ENCODE peak calls at places on chromosomes 2 and 18, in four cellular contexts. T is GM12878, Y is K562, E is HepG2. K is an unnamed sample.

GRCh38 chr2:201936817-201937216 is 96.8 kb upstream of the FZD7 start:
- DNase-seq in T (no peak), Y (no peak), E (peak; percentile 74), K (no peak)

GRCh38 chr2:236171213-236172201 is 3.3 kb upstream of the GBX2 start:
- DNase-seq in Y (no peak), E (no peak), T (no peak), K (peak; percentile 50)

GRCh38 chr2:40760071-40760666 is 308.3 kb upstream of the SLC8A1 start:
- DNase-seq in E (peak; percentile 35), T (no peak), Y (peak; percentile 5), K (peak; percentile 43)

GRCh38 chr18:76256897-76257500 is 238.0 kb downstream of the ZNF516 start:
- DNase-seq in T (no peak), Y (peak; percentile 6), E (peak; percentile 22), K (peak; percentile 41)

GRCh38 chr18:35131387-35132283 is 90.4 kb downstream of the MAPRE2 start:
- DNase-seq in Y (no peak), T (no peak), E (no peak), K (no peak)

GRCh38 chr2:220779918-220780317 is 792.2 kb downstream of the EPHA4 start:
- DNase-seq in T (no peak), Y (no peak), E (no peak), K (no peak)

GRCh38 chr2:144711546-144712276 is 191.8 kb upstream of the ZEB2 start:
- DNase-seq in E (no peak), Y (no peak), T (no peak), K (no peak)

GRCh38 chr2:169928463-169928864 is 101.2 kb downstream of the UBR3 start:
- DNase-seq in Y (peak; percentile 67), E (peak; percentile 48), T (no peak), K (no peak)

GRCh38 chr2:109242654-109243331 is 113.8 kb downstream of the SH3RF3 start:
- DNase-seq in E (no peak), Y (no peak), T (no peak), K (no peak)

GRCh38 chr18:50620319-50620718 is 60.4 kb downstream of the MAPK4 start:
- DNase-seq in Y (no peak), T (no peak), E (no peak), K (no peak)

GRCh38 chr2:196159223-196159892 is 12.0 kb downstream of the STK17B start:
- DNase-seq in Y (no peak), E (no peak), T (no peak), K (no peak)

GRCh38 chr2:134144081-134144596 is 109.7 kb upstream of the MGAT5 start:
- DNase-seq in Y (no peak), T (no peak), E (no peak), K (no peak)

GRCh38 chr18:1585881-1586488 is 681.3 kb downstream of the ADCYAP1 start:
- DNase-seq in Y (peak; percentile 43), T (peak; percentile 4), E (peak; percentile 20), K (no peak)

GRCh38 chr2:221844187-221844586 is 272.1 kb upstream of the EPHA4 start:
- DNase-seq in E (no peak), T (peak; percentile 23), Y (no peak), K (no peak)

GRCh38 chr2:174779361-174779928 is 15.2 kb upstream of the CHRNA1 start:
- DNase-seq in E (no peak), T (no peak), Y (no peak), K (no peak)

GRCh38 chr2:63899639-63900038 is 57.9 kb downstream of the UGP2 start:
- DNase-seq in T (no peak), E (no peak), Y (no peak), K (no peak)

GRCh38 chr2:142873850-142874287 is 3.6 kb upstream of the KYNU start:
- DNase-seq in Y (no peak), E (no peak), T (no peak), K (no peak)

GRCh38 chr2:86194751-86195054 is 559 bp downstream of the IMMT start:
- DNase-seq in T (peak; percentile 70), E (no peak), Y (peak; percentile 98), K (peak; percentile 95)

GRCh38 chr2:33322099-33322498 is 154.3 kb upstream of the RASGRP3 start:
- DNase-seq in E (no peak), T (no peak), Y (no peak), K (no peak)

GRCh38 chr2:190791347-190791982 is 89.2 kb upstream of the GLS start:
- DNase-seq in E (no peak), Y (peak; percentile 52), T (no peak), K (no peak)

GRCh38 chr2:209523041-209523740 is 99.3 kb downstream of the MAP2 start:
- DNase-seq in E (no peak), Y (no peak), T (no peak), K (no peak)

GRCh38 chr2:177129610-177130009 is 83.0 kb upstream of the HNRNPA3 start:
- DNase-seq in T (no peak), E (no peak), Y (no peak), K (no peak)

GRCh38 chr2:222000326-222000725 is 298.5 kb downstream of the PAX3 start:
- DNase-seq in Y (no peak), T (no peak), E (no peak), K (no peak)

GRCh38 chr2:10243926-10244270 is 58.8 kb upstream of the HPCAL1 start:
- DNase-seq in Y (no peak), T (no peak), E (no peak), K (peak; percentile 8)

GRCh38 chr2:134396493-134396892 is 142.6 kb downstream of the MGAT5 start:
- DNase-seq in Y (no peak), E (peak; percentile 54), T (no peak), K (no peak)

GRCh38 chr2:101354910-101355309 is 32.4 kb downstream of the CREG2 start:
- DNase-seq in E (no peak), Y (no peak), T (no peak), K (no peak)
- TF ChIP-seq CBFB in E (no peak), Y (no peak), T (no peak), K (no peak)

GRCh38 chr2:112958428-112959108 is 19.2 kb upstream of the IL36G start:
- DNase-seq in T (no peak), E (peak; percentile 69), Y (peak; percentile 81), K (peak; percentile 21)

GRCh38 chr2:112957511-112957910 is 20.3 kb upstream of the IL36G start:
- DNase-seq in T (no peak), E (no peak), Y (no peak), K (no peak)

GRCh38 chr2:112959109-112959591 is 18.7 kb upstream of the IL36G start:
- DNase-seq in E (peak; percentile 23), T (no peak), Y (peak; percentile 48), K (peak; percentile 49)

GRCh38 chr2:112949456-112949855 is 28.4 kb upstream of the IL36G start:
- DNase-seq in E (no peak), Y (no peak), T (no peak), K (no peak)

GRCh38 chr2:112954364-112954763 is 23.4 kb upstream of the IL36G start:
- DNase-seq in T (no peak), Y (no peak), E (no peak), K (no peak)
- TF ChIP-seq CREB1 in T (no peak), Y (no peak), E (peak; percentile 86), K (no peak)

DNA sequence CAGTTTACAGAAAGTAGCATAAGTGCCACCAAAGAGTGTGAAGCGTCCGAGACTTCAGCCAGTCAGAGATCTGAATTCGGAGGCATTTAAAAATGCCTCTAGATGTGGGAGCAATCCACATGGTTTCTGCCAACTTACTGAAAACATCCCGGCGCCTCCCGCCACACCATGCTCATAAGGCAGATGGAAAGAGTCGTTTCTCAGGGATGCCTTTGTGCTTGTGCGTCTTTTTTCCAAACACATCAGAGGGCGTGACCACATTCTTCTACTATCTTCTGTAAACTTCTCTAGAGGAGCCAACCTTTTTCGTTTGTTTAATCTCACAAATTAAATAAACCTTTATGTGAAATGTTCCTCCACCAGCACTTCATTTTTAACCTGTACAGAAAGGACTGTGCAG is 88.8 kb downstream of the NRP2 start:
- DNase-seq in Y (no peak), E (no peak), T (no peak), K (no peak)
- TF ChIP-seq ATF3 in Y (no peak), E (no peak), T (no peak), K (no peak)

DNA sequence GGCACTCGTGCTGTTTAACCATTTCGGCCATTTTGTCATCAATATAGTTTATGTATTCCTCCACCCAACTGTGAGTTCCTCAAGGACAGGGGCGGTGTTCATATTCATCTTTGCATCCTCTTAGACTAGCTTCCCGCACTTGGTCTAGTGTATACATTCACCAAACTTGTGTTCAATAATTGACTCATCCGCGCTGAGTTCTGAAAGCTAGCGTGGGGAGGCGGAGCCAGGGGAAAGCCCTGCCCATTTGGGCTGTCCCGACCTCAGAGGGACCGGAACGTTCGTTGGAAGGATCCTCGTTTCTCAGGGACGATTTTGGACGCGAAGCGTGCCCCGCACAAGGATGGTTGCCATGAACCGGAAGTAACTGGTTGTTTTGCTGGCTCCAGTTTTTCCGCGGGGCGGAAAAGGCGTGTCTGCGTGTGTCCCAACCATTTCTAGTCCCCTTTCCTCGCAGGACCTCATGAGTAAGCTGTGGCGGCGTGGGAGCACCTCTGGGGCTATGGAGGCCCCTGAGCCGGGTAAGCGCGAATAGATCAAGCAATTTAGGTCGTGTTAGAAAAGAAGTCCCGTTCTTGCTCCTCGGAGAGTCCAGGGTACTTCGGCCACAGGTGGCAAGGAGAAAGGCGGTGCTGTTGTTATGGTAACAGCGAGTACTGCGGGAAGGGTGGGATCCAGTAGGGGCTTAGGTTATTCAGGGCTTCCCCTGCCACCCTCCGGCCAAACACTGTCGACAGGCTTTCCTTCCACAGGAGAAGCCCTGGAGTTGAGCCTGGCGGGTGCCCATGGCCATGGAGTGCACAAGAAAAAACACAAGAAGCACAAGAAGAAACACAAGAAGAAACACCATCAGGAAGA is at the start of gene INO80B:
- DNase-seq in E (peak; percentile 97), Y (peak; percentile 98), T (peak; percentile 99), K (peak; percentile 94)
- TF ChIP-seq CBFB in E (peak; percentile 95), Y (peak; percentile 54), T (peak; percentile 49), K (no peak)

K was measured in WTC11.